ENCODE peak calls at places on chromosome 1, in four cellular contexts. A is HCT116, Z is HepG2, G is K562. M is an unnamed sample.

GRCh38 chr1:207962716-207963428 is 51.9 kb upstream of the CD34 start:
- DNase-seq in A (no peak), Z (no peak), G (no peak), M (peak; percentile 26)

GRCh38 chr1:233057836-233058235 is 107.4 kb downstream of the NTPCR start:
- DNase-seq in A (no peak), Z (no peak), G (no peak), M (no peak)

GRCh38 chr1:96581786-96582185 is 139.8 kb upstream of the PTBP2 start:
- DNase-seq in A (no peak), Z (no peak), G (no peak), M (peak; percentile 25)

GRCh38 chr1:184060316-184060715 is 8.8 kb downstream of the TSEN15 start:
- DNase-seq in A (no peak), Z (no peak), G (no peak), M (no peak)

GRCh38 chr1:9127395-9128160 is 1.3 kb downstream of the GPR157 start:
- DNase-seq in A (no peak), Z (no peak), G (no peak), M (no peak)

GRCh38 chr1:151993084-151993733 is 450 bp downstream of the S100A10 start:
- DNase-seq in A (no peak), Z (no peak), G (no peak), M (peak; percentile 50)

GRCh38 chr1:161733526-161733925 is 12.2 kb downstream of the FCRLB start:
- DNase-seq in A (no peak), Z (no peak), G (no peak), M (no peak)

GRCh38 chr1:206766251-206766856 is 4.2 kb upstream of the IL19 start:
- DNase-seq in A (no peak), Z (peak; percentile 52), G (peak; percentile 75), M (no peak)

GRCh38 chr1:47941609-47942237 is 55.5 kb downstream of the TRABD2B start:
- DNase-seq in A (no peak), Z (peak; percentile 43), G (no peak), M (no peak)

GRCh38 chr1:200916681-200917080 is 22.0 kb downstream of the INAVA start:
- DNase-seq in A (no peak), Z (no peak), G (no peak), M (no peak)

GRCh38 chr1:200918006-200918405 is 23.3 kb downstream of the INAVA start:
- DNase-seq in A (no peak), Z (no peak), G (no peak), M (no peak)

GRCh38 chr1:200917291-200917817 is 22.7 kb downstream of the INAVA start:
- DNase-seq in A (no peak), Z (peak; percentile 67), G (no peak), M (no peak)

GRCh38 chr1:200919386-200919785 is 24.7 kb downstream of the INAVA start:
- DNase-seq in A (no peak), Z (no peak), G (no peak), M (no peak)

GRCh38 chr1:200916152-200916551 is 21.5 kb downstream of the INAVA start:
- DNase-seq in A (no peak), Z (no peak), G (peak; percentile 57), M (peak; percentile 79)
- TF ChIP-seq CTCF in A (peak; percentile 88), Z (no peak), G (peak; percentile 100), M (peak; percentile 56)

DNA sequence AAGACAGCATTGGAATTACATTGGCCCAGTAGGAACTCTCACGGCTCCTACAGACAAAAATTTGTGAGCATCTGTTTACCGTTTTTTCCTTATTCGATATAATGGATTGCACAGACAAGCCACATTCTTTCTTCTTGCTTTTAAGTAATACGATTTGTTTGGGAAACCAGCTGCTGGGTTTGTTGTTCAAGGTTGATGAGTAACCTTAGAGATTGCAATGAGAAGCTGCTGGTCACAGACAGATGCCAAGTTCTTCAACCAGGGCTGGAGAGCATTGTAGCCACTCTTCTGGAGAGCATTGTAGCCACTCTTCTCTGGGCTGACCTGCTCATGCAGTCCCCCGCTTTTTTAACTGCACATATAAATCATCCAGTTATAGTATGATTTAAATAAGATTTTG is 1.4 kb upstream of the MIA3 start:
- DNase-seq in A (no peak), Z (peak; percentile 22), G (no peak), M (no peak)
- TF ChIP-seq ATF3 in A (no peak), Z (no peak), G (no peak), M (no peak)

GRCh38 chr1:13965770-13966398 is 265.9 kb downstream of the PRDM2 start:
- DNase-seq in A (peak; percentile 43), Z (peak; percentile 23), G (peak; percentile 61), M (peak; percentile 74)
- TF ChIP-seq CTCF in A (peak; percentile 55), Z (peak; percentile 71), G (peak; percentile 68), M (peak; percentile 28)

GRCh38 chr1:56073614-56074356 is 505.6 kb downstream of the PLPP3 start:
- DNase-seq in A (no peak), Z (no peak), G (no peak), M (no peak)
- TF ChIP-seq ATF3 in A (no peak), Z (no peak), G (no peak), M (no peak)

DNA sequence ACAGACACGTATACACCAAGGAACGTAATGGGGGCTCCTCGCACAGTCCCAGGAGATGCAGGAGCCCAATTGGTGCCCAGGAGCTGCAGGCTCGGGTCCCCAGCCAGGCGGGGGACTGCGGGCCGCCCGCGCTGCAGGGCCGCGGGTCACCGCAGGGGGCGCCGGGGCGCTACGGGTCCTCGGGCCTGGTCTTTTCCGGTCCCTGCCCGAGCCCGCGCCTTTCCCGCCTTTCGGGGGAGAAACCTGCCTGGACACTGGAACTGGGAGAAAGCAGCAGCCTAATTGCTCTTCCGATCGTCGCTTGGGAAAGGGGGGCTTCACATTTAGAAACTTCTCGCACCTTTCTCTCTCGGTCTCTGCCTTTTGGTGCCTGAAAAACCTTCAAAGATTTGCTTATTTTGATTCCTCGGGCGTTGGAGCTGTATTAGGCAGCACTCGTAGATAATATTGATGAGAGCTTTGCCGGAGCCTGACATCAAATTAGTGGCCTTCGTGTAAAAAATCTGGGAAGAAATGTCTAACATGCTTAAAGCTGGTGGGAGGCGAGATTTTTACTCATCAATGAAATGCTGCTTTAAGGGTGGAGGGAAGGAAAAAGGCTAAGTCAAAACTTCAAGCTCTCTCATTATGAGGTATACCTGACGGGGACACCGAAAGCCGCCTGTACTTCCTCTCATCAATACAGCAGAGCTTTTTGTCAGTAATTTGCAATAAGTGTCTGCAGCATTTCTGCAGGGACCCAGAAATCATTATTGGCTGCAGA is 12.6 kb upstream of the BARHL2 start:
- DNase-seq in A (no peak), Z (no peak), G (peak; percentile 61), M (peak; percentile 88)
- TF ChIP-seq CTCF in A (no peak), Z (peak; percentile 10), G (peak; percentile 64), M (peak; percentile 91)

GRCh38 chr1:66809245-66809644 is 8.2 kb upstream of the INSL5 start:
- DNase-seq in A (no peak), Z (no peak), G (no peak), M (no peak)

DNA sequence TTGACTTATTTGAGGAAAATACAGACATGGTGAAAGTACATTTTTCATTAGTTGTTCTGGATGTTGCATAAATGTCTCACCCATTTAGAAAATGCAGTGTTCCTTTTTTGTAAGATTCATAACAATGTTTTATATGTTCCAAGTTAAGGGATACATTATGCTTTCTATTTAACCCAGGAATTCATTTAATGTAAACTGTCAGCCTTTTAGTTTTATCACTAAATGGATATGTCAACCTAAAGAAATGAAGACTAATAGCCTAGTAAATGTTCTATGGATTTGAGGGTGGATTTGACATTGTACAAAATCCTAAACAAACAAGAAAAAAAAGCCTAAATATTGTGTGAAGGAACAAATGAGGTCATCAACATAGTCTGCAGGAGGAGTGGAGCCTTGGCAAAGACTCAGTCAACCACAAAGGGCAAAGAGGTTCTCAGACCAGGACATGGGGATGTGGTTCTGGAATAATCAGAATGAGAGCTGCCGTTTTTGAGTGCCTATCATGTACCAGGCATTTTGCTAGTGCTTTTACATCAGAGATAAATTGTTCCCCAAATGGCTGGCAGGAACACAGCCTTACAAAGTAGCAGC is 8.8 kb upstream of the INSL5 start:
- DNase-seq in A (no peak), Z (no peak), G (no peak), M (no peak)
- TF ChIP-seq ATF3 in A (no peak), Z (no peak), G (no peak), M (no peak)

GRCh38 chr1:181910905-181911304 is 150.6 kb downstream of the ZNF648 start:
- DNase-seq in A (no peak), Z (no peak), G (peak; percentile 30), M (no peak)
- TF ChIP-seq CTCF in A (no peak), Z (peak; percentile 39), G (peak; percentile 26), M (no peak)

GRCh38 chr1:28359592-28360239 is 9.8 kb upstream of the PHACTR4 start:
- DNase-seq in A (no peak), Z (peak; percentile 52), G (peak; percentile 65), M (peak; percentile 77)
- TF ChIP-seq ATF3 in A (no peak), Z (no peak), G (no peak), M (no peak)

GRCh38 chr1:87151500-87152421 is 176.9 kb upstream of the LMO4 start:
- DNase-seq in A (no peak), Z (no peak), G (peak; percentile 75), M (peak; percentile 83)
- TF ChIP-seq CTCF in A (no peak), Z (no peak), G (peak; percentile 76), M (peak; percentile 31)

M was measured in WTC11.